ENCODE peak calls at places on chromosomes 16 and 17, in ten cellular contexts. One of them, this sample, is unnamed.

GRCh38 chr17:65287040-65287439 is 149.9 kb downstream of the RGS9 start:
- DNase-seq in stomach: no peak
- DNase-seq in GM12878: no peak
- DNase-seq in esophagus muscularis mucosa: no peak
- DNase-seq in HCT116: no peak
- DNase-seq in prostate gland: no peak
- DNase-seq in GM12891: no peak
- DNase-seq in K562: no peak
- DNase-seq in H1: no peak
- DNase-seq in breast epithelium: no peak
- DNase-seq in this sample: no peak

GRCh38 chr17:33049781-33050414 is 58.3 kb downstream of the SPACA3 start:
- DNase-seq in H1: peak; percentile 81
- DNase-seq in stomach: peak; percentile 62
- DNase-seq in esophagus muscularis mucosa: peak; percentile 90
- DNase-seq in GM12878: no peak
- DNase-seq in breast epithelium: no peak
- DNase-seq in HCT116: peak; percentile 31
- DNase-seq in prostate gland: no peak
- DNase-seq in K562: peak; percentile 82
- DNase-seq in GM12891: peak; percentile 44
- DNase-seq in this sample: peak; percentile 32

GRCh38 chr16:88593489-88593888 is 23.3 kb downstream of the ZC3H18 start:
- DNase-seq in prostate gland: no peak
- DNase-seq in HCT116: no peak
- DNase-seq in esophagus muscularis mucosa: no peak
- DNase-seq in K562: no peak
- DNase-seq in GM12891: no peak
- DNase-seq in H1: no peak
- DNase-seq in stomach: no peak
- DNase-seq in GM12878: no peak
- DNase-seq in breast epithelium: no peak
- DNase-seq in this sample: no peak

GRCh38 chr16:83682126-83682857 is 125.5 kb upstream of the HSBP1 start:
- DNase-seq in HCT116: no peak
- DNase-seq in GM12878: no peak
- DNase-seq in GM12891: no peak
- DNase-seq in esophagus muscularis mucosa: no peak
- DNase-seq in breast epithelium: no peak
- DNase-seq in H1: no peak
- DNase-seq in prostate gland: no peak
- DNase-seq in K562: no peak
- DNase-seq in stomach: no peak
- DNase-seq in this sample: no peak

GRCh38 chr17:79064026-79064425 is 10.6 kb upstream of the ENGASE start:
- DNase-seq in K562: no peak
- DNase-seq in H1: no peak
- DNase-seq in stomach: no peak
- DNase-seq in esophagus muscularis mucosa: no peak
- DNase-seq in breast epithelium: no peak
- DNase-seq in prostate gland: no peak
- DNase-seq in GM12891: no peak
- DNase-seq in GM12878: no peak
- DNase-seq in HCT116: no peak
- DNase-seq in this sample: no peak

GRCh38 chr16:50464325-50465290 is 83.6 kb upstream of the NKD1 start:
- DNase-seq in HCT116: no peak
- DNase-seq in GM12878: no peak
- DNase-seq in GM12891: no peak
- DNase-seq in stomach: no peak
- DNase-seq in prostate gland: no peak
- DNase-seq in breast epithelium: peak; percentile 39
- DNase-seq in K562: no peak
- DNase-seq in H1: peak; percentile 65
- DNase-seq in esophagus muscularis mucosa: no peak
- DNase-seq in this sample: no peak

GRCh38 chr17:39001703-39002637 is 34.8 kb upstream of the FBXO47 start:
- DNase-seq in prostate gland: no peak
- DNase-seq in GM12891: no peak
- DNase-seq in stomach: peak; percentile 48
- DNase-seq in K562: peak; percentile 29
- DNase-seq in H1: no peak
- DNase-seq in GM12878: no peak
- DNase-seq in HCT116: no peak
- DNase-seq in breast epithelium: peak; percentile 59
- DNase-seq in esophagus muscularis mucosa: peak; percentile 93
- DNase-seq in this sample: no peak

GRCh38 chr17:11704041-11704440 is 105.8 kb downstream of the DNAH9 start:
- DNase-seq in stomach: no peak
- DNase-seq in K562: no peak
- DNase-seq in prostate gland: no peak
- DNase-seq in HCT116: no peak
- DNase-seq in breast epithelium: no peak
- DNase-seq in GM12891: no peak
- DNase-seq in H1: no peak
- DNase-seq in esophagus muscularis mucosa: peak; percentile 90
- DNase-seq in GM12878: no peak
- DNase-seq in this sample: no peak

GRCh38 chr17:8155341-8156173 is 3.4 kb upstream of the PER1 start:
- DNase-seq in H1: no peak
- DNase-seq in GM12891: no peak
- DNase-seq in prostate gland: peak; percentile 72
- DNase-seq in K562: no peak
- DNase-seq in GM12878: no peak
- DNase-seq in HCT116: no peak
- DNase-seq in breast epithelium: no peak
- DNase-seq in stomach: peak; percentile 60
- DNase-seq in esophagus muscularis mucosa: no peak
- DNase-seq in this sample: no peak

GRCh38 chr17:8158267-8159031 is 4.3 kb downstream of the VAMP2 start:
- DNase-seq in esophagus muscularis mucosa: peak; percentile 99
- DNase-seq in K562: peak; percentile 45
- DNase-seq in HCT116: peak; percentile 82
- DNase-seq in breast epithelium: peak; percentile 93
- DNase-seq in H1: peak; percentile 98
- DNase-seq in GM12891: peak; percentile 70
- DNase-seq in prostate gland: peak; percentile 90
- DNase-seq in stomach: peak; percentile 97
- DNase-seq in GM12878: no peak
- DNase-seq in this sample: peak; percentile 74

GRCh38 chr17:8154608-8155152 is 2.5 kb upstream of the PER1 start:
- DNase-seq in esophagus muscularis mucosa: no peak
- DNase-seq in prostate gland: no peak
- DNase-seq in K562: no peak
- DNase-seq in GM12878: no peak
- DNase-seq in HCT116: no peak
- DNase-seq in H1: no peak
- DNase-seq in GM12891: no peak
- DNase-seq in breast epithelium: no peak
- DNase-seq in stomach: no peak
- DNase-seq in this sample: no peak

GRCh38 chr17:8153957-8154607 is 1.9 kb upstream of the PER1 start:
- DNase-seq in K562: peak; percentile 62
- DNase-seq in esophagus muscularis mucosa: peak; percentile 100
- DNase-seq in GM12878: no peak
- DNase-seq in GM12891: no peak
- DNase-seq in stomach: peak; percentile 100
- DNase-seq in breast epithelium: peak; percentile 100
- DNase-seq in prostate gland: peak; percentile 100
- DNase-seq in H1: peak; percentile 99
- DNase-seq in HCT116: peak; percentile 93
- DNase-seq in this sample: no peak

DNA sequence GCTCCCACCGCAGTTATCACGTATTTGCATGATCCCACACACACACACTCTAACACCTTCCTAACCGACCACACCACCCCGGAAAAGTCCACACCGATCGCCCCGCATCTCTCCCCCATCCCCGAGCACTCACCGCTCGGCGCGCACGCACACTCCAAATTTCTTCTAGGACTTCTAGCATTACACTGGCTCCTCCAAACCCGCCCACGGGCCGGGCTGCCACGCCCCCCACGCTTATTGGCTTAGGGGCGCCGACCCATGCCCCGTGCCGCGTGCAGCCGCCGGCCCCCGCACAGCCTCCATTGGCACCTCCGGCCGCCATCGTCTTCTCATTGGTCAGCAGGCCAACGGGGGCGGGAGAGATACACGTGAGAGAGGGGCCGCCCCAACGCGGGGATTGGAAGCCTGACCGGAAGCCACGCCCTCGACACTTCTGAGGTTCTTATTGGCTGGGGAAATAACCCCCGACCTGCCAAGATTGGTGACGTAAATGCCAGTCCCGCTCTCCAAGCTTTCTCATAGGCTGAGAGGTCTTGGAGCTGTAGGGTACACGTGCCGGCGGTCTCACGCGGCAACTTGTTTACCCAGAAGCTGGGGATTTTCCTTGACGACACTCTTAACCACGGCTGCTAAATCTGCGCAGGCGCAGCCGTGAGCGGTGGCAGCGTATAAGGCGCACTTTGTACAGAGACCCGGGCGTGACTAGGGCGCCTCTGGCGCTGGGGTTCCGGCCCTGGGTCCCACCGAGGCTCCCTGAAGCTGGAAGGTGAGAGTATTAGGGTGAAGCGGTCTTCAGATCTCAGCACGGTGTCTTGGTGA is 4.2 kb upstream of the PER1 start:
- DNase-seq in stomach: peak; percentile 100
- DNase-seq in H1: peak; percentile 99
- DNase-seq in HCT116: peak; percentile 100
- DNase-seq in GM12891: peak; percentile 94
- DNase-seq in GM12878: peak; percentile 100
- DNase-seq in K562: peak; percentile 88
- DNase-seq in esophagus muscularis mucosa: peak; percentile 100
- DNase-seq in prostate gland: peak; percentile 100
- DNase-seq in breast epithelium: peak; percentile 100
- DNase-seq in this sample: peak; percentile 96
- TF ChIP-seq POLR2A in stomach: peak; percentile 99
- TF ChIP-seq POLR2A in H1: peak; percentile 69
- TF ChIP-seq POLR2A in HCT116: peak; percentile 41
- TF ChIP-seq POLR2A in GM12891: peak; percentile 78
- TF ChIP-seq POLR2A in GM12878: peak; percentile 87
- TF ChIP-seq POLR2A in K562: peak; percentile 71
- TF ChIP-seq POLR2A in esophagus muscularis mucosa: peak; percentile 100
- TF ChIP-seq POLR2A in prostate gland: peak; percentile 100
- TF ChIP-seq POLR2A in breast epithelium: peak; percentile 100
- TF ChIP-seq POLR2A in this sample: peak; percentile 80

GRCh38 chr17:80253631-80254395 is 6.8 kb upstream of the RNF213 start:
- DNase-seq in stomach: no peak
- DNase-seq in GM12891: no peak
- DNase-seq in prostate gland: no peak
- DNase-seq in K562: no peak
- DNase-seq in breast epithelium: no peak
- DNase-seq in esophagus muscularis mucosa: no peak
- DNase-seq in GM12878: no peak
- DNase-seq in HCT116: no peak
- DNase-seq in H1: no peak
- DNase-seq in this sample: no peak

GRCh38 chr17:80252871-80253270 is 7.8 kb upstream of the RNF213 start:
- DNase-seq in breast epithelium: peak; percentile 84
- DNase-seq in H1: peak; percentile 84
- DNase-seq in GM12878: no peak
- DNase-seq in K562: peak; percentile 42
- DNase-seq in stomach: peak; percentile 83
- DNase-seq in GM12891: peak; percentile 82
- DNase-seq in HCT116: peak; percentile 46
- DNase-seq in esophagus muscularis mucosa: no peak
- DNase-seq in prostate gland: peak; percentile 71
- DNase-seq in this sample: peak; percentile 79

GRCh38 chr17:80256034-80256350 is 4.7 kb upstream of the RNF213 start:
- DNase-seq in esophagus muscularis mucosa: no peak
- DNase-seq in HCT116: no peak
- DNase-seq in K562: no peak
- DNase-seq in H1: no peak
- DNase-seq in stomach: no peak
- DNase-seq in breast epithelium: no peak
- DNase-seq in GM12891: no peak
- DNase-seq in prostate gland: no peak
- DNase-seq in GM12878: no peak
- DNase-seq in this sample: no peak

GRCh38 chr17:80251966-80252365 is 8.7 kb upstream of the RNF213 start:
- DNase-seq in K562: no peak
- DNase-seq in breast epithelium: no peak
- DNase-seq in GM12891: no peak
- DNase-seq in stomach: no peak
- DNase-seq in esophagus muscularis mucosa: no peak
- DNase-seq in H1: no peak
- DNase-seq in GM12878: no peak
- DNase-seq in HCT116: no peak
- DNase-seq in prostate gland: no peak
- DNase-seq in this sample: no peak

DNA sequence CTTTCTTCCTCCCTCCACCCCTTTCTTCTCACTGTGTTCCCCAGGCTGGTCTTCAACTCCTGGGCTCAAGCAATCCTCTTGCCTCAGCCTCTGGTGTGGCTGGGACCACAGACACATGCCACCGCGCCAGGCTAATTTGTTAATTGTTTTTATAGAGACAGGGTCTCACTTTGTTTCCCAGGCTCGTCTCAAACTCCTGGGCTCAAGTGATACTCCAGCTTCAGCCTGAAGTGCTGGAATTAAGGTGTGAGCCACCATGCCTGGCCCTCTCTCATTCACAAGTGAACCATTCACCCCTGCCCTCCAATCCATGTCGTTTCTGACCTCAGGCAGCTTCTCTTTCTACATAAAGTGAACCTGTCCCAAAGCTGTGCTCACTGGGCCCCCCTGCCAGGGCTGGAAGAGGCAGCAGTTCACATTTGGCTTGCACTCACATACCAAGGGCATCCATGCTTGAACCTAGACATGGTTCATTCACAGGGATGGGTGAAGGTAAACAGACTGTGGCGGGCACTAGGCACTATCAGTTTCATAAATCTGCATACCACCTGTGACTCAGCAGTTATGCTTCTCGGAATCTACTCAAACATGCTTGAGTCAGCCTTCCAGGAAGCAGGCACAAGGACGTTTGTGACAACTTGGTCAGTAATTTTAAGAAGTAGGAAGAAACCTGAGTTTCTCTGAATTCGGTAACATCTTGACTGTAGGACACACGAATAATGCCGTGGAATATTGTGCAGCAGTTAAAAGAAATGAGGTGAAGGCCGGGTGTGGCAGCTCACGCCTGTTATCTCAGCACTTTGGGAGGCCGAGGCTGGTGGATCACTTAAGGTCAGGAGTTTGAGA is 6.0 kb upstream of the RNF213 start:
- DNase-seq in H1: no peak
- DNase-seq in breast epithelium: no peak
- DNase-seq in stomach: peak; percentile 58
- DNase-seq in K562: peak; percentile 72
- DNase-seq in prostate gland: peak; percentile 82
- DNase-seq in esophagus muscularis mucosa: no peak
- DNase-seq in HCT116: peak; percentile 82
- DNase-seq in GM12891: no peak
- DNase-seq in GM12878: peak; percentile 86
- DNase-seq in this sample: no peak
- TF ChIP-seq POLR2AphosphoS5 in H1: no peak
- TF ChIP-seq POLR2AphosphoS5 in breast epithelium: peak; percentile 70
- TF ChIP-seq POLR2AphosphoS5 in stomach: peak; percentile 89
- TF ChIP-seq POLR2AphosphoS5 in K562: no peak
- TF ChIP-seq POLR2AphosphoS5 in prostate gland: peak; percentile 97
- TF ChIP-seq POLR2AphosphoS5 in esophagus muscularis mucosa: peak; percentile 71
- TF ChIP-seq POLR2AphosphoS5 in HCT116: peak; percentile 59
- TF ChIP-seq POLR2AphosphoS5 in GM12891: no peak
- TF ChIP-seq POLR2AphosphoS5 in GM12878: no peak
- TF ChIP-seq POLR2AphosphoS5 in this sample: no peak

DNA sequence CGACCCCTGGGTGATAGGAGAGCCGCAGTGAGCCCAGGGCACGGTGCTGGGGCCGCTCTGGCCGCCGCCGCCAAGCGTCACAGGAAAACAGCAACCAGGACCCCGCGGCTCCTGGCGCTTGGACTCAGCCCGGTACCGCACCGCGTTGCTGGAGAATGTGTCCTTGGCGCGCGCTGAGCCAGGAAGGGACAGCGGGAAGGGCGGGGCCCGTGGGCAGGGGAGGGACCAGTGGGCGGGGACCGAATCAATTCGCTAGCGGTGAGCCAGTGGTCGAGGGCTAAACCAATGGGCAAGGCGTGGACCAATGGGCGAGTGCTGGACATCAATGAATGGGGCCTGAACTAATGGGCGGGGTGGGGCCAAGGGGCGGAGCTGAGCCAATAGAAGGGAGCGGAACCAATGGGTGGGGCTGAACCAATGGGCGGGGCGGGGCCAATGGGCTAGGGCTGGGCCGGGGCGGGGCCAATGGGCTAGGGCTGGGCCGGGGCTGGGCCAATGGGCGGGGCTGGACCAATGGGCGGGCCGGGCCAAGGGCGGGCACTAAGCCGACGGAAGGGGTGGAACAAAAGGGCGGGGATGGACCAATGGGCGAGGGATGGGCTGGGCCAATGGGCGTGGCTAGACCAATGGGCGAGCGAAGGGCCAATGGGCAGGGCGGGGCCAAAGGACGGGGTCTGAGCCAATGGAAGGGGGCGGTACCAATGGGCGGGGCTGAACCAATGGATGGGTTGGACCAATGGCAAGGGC is 6.3 kb upstream of the FLYWCH1 start:
- DNase-seq in HCT116: peak; percentile 99
- DNase-seq in K562: peak; percentile 97
- DNase-seq in breast epithelium: peak; percentile 99
- DNase-seq in H1: peak; percentile 100
- DNase-seq in stomach: peak; percentile 100
- DNase-seq in GM12878: peak; percentile 94
- DNase-seq in GM12891: peak; percentile 94
- DNase-seq in esophagus muscularis mucosa: peak; percentile 100
- DNase-seq in prostate gland: peak; percentile 100
- DNase-seq in this sample: peak; percentile 94
- TF ChIP-seq POLR2A in HCT116: peak; percentile 98
- TF ChIP-seq POLR2A in K562: peak; percentile 99
- TF ChIP-seq POLR2A in breast epithelium: peak; percentile 58
- TF ChIP-seq POLR2A in H1: peak; percentile 91
- TF ChIP-seq POLR2A in stomach: no peak
- TF ChIP-seq POLR2A in GM12878: peak; percentile 94
- TF ChIP-seq POLR2A in GM12891: peak; percentile 70
- TF ChIP-seq POLR2A in esophagus muscularis mucosa: peak; percentile 90
- TF ChIP-seq POLR2A in prostate gland: peak; percentile 95
- TF ChIP-seq POLR2A in this sample: peak; percentile 91

DNA sequence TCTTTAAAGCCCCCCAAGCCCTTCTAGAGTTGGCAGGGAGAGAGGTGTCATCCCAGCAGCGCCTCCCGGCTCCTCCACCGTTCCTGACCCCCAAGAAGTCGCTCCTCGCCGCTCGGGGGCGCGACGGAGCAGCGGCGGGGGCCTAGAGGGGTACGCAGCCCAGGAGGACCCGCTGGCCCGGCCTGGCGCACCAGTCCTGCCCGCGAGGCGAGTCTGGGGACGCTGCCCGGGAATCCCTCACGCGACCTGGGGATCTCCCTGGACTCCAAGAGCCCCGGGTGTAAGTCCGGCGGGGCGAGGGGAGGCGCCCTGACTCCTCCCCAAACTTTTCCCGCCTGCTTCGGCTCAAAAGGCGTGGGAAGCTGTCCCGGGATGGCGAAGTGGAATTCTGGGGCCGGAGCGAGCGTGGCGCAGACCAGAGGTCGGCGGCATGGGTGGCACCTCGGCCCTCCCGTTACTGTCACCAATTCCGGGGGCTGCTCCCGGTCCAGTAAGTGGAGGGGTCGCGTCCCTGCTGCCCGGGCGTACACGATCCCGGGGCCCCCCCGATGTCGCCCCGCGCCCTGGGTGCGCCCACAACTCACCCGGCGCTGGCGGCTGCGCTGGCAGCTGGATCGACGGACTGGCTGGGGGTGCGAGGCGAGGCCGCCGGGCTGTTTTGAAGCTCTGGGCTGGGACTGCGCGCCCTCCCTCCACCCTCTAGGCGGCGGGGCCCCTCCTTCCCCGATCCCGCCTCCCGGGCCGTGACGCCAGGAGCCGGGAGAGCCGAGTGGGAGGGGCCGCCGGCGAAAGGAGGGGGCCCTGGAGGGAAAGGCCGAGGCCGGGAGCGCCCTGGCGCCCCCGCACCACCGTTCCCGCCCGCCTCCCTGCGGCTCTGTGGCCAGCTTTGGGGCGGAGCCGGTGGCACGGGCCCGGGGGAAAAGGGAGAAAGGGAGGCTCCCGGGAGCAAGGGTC is at the start of gene EMP2:
- DNase-seq in prostate gland: peak; percentile 79
- DNase-seq in esophagus muscularis mucosa: no peak
- DNase-seq in K562: peak; percentile 98
- DNase-seq in H1: peak; percentile 90
- DNase-seq in stomach: peak; percentile 85
- DNase-seq in GM12878: no peak
- DNase-seq in breast epithelium: peak; percentile 72
- DNase-seq in HCT116: peak; percentile 36
- DNase-seq in GM12891: peak; percentile 52
- DNase-seq in this sample: peak; percentile 46
- TF ChIP-seq POLR2AphosphoS5 in prostate gland: peak; percentile 81
- TF ChIP-seq POLR2AphosphoS5 in esophagus muscularis mucosa: peak; percentile 93
- TF ChIP-seq POLR2AphosphoS5 in K562: no peak
- TF ChIP-seq POLR2AphosphoS5 in H1: no peak
- TF ChIP-seq POLR2AphosphoS5 in stomach: peak; percentile 81
- TF ChIP-seq POLR2AphosphoS5 in GM12878: no peak
- TF ChIP-seq POLR2AphosphoS5 in breast epithelium: peak; percentile 24
- TF ChIP-seq POLR2AphosphoS5 in HCT116: peak; percentile 44
- TF ChIP-seq POLR2AphosphoS5 in GM12891: no peak
- TF ChIP-seq POLR2AphosphoS5 in this sample: no peak

This sample was measured in GM12892.